ENCODE peak calls at places on chromosomes 7 and 10, in five cellular contexts. D is body of pancreas, R is heart right ventricle, J is BE2C, H is OCI-LY7. W is an unnamed sample.

GRCh38 chr7:208816-209215 is 16.4 kb downstream of the FAM20C start:
- DNase-seq in J (no peak), D (no peak), H (no peak), R (no peak), W (no peak)

GRCh38 chr10:48187126-48187525 is 87.4 kb downstream of the FRMPD2 start:
- DNase-seq in D (no peak), H (no peak), R (no peak), J (no peak), W (no peak)

GRCh38 chr7:156964971-156965370 is 15.5 kb downstream of the NOM1 start:
- DNase-seq in H (no peak), J (no peak), D (no peak), R (no peak), W (no peak)

GRCh38 chr7:121041516-121042148 is 53.1 kb downstream of the CPED1 start:
- DNase-seq in R (no peak), H (no peak), J (no peak), D (no peak), W (peak; percentile 65)

GRCh38 chr7:81616951-81617350 is 152.9 kb downstream of the HGF start:
- DNase-seq in R (no peak), D (no peak), H (no peak), J (no peak), W (no peak)

GRCh38 chr7:55223023-55223422 is 142.1 kb upstream of the LANCL2 start:
- DNase-seq in J (no peak), H (peak; percentile 12), R (no peak), D (no peak), W (no peak)

GRCh38 chr10:93573051-93573909 is 6.8 kb downstream of the FFAR4 start:
- DNase-seq in D (no peak), H (no peak), R (peak; percentile 34), J (no peak), W (no peak)

GRCh38 chr7:42549866-42550485 is 313.0 kb upstream of the GLI3 start:
- DNase-seq in R (no peak), J (no peak), H (no peak), D (no peak), W (no peak)

GRCh38 chr7:25752169-25752568 is 399.8 kb upstream of the NFE2L3 start:
- DNase-seq in R (no peak), J (no peak), H (no peak), D (no peak), W (no peak)

GRCh38 chr10:33801705-33802104 is 467.2 kb upstream of the NRP1 start:
- DNase-seq in D (no peak), J (no peak), R (no peak), H (no peak), W (no peak)

GRCh38 chr7:139094030-139094429 is 15.5 kb downstream of the ZC3HAV1 start:
- DNase-seq in H (no peak), R (no peak), D (no peak), J (no peak), W (no peak)

GRCh38 chr7:82506702-82507101 is 63.1 kb upstream of the CACNA2D1 start:
- DNase-seq in R (peak; percentile 20), H (no peak), J (peak; percentile 38), D (no peak), W (peak; percentile 42)

GRCh38 chr10:130054021-130054420 is 56.6 kb downstream of the C10orf143 start:
- DNase-seq in H (no peak), D (no peak), J (no peak), R (no peak), W (no peak)

GRCh38 chr10:79937256-79937635 is 11.7 kb downstream of the SFTPD start:
- DNase-seq in H (no peak), R (no peak), J (no peak), D (no peak), W (no peak)

DNA sequence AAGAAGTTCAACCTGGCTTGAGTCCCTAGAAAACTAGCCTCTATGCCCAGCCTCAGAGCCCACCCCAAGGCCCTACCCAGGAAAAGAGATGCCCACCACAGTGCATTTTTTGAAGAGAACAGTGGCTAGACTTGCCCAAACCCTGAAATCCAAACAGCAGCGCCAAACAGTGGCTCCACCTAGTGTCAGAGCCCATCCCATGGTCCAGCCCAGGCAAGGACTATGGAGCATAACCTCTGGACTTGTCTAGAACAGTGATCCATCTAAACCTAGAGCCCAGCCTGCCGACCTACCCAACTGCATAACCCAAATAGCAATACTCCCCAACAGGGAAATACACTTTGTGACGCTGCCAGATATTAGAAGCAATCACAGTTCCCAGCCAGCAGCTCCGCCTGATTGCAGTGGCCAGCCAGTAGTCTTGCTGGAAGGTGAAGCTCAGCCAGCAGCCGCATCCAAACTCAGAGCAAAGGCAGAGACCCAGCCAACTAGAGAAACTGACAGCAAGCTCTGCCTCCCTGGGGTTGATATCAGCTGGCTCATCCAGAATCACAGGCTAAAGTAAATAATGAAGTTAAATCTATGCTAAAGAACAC is 44.5 kb downstream of the HBP1 start:
- DNase-seq in H (no peak), J (no peak), R (peak; percentile 55), D (no peak), W (no peak)
- TF ChIP-seq CTCF in H (no peak), J (no peak), R (no peak), D (no peak), W (no peak)

GRCh38 chr7:136870799-136871487 is 2.5 kb downstream of the CHRM2 start:
- DNase-seq in J (peak; percentile 44), D (no peak), H (no peak), R (peak; percentile 42), W (no peak)
- H3K4me3 ChIP-seq in J (peak overlapping the region; percentile 74), D (no peak overlapping the region), H (no peak overlapping the region), R (peak overlapping the region; percentile 55), W (peak overlapping the region; percentile 71)

GRCh38 chr7:16695621-16696237 is 49.7 kb downstream of the BZW2 start:
- DNase-seq in D (peak; percentile 52), J (peak; percentile 38), H (peak; percentile 19), R (no peak), W (peak; percentile 73)
- TF ChIP-seq CTCF in D (peak; percentile 55), J (peak; percentile 61), H (peak; percentile 69), R (peak; percentile 33), W (peak; percentile 55)

DNA sequence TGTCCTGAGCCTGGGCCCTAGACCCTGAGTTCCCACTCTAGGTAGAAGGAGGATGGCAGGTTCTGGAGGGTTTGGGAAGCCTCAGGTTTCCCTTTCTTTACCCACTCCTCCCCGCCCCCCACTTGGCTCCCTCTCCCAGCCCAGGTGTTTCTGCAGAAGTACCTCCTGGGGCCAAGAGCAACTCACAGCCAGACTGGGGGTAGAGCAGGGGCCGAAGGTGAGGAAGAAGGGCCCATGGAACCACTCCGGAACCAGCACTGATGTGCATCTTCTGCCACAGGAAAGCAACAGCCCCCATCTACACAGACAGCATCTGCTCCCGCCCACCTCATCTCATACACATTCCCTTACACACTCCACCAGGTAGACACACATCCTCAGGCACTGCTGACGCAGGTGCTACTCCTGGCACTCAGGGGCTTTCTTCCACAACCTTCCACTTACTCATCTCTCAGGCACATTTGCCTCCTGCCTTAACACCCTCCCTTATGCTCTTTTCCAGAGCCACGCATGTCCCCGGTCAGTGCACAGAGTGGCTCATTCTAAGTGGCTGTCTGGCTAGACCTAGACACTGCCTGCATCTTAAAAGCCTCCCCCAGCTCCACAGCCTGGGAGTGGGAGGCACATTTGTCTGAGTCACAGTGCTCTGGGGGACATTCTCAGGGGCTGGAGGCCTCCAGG is 1.8 kb downstream of the EPHB6 start:
- DNase-seq in D (peak; percentile 51), J (no peak), H (no peak), R (no peak), W (no peak)
- H3K4me3 ChIP-seq in D (no peak overlapping the region), J (no peak overlapping the region), H (no peak overlapping the region), R (no peak overlapping the region), W (no peak overlapping the region)

GRCh38 chr10:122678266-122678665 is 21.4 kb downstream of the C10orf120 start:
- DNase-seq in R (no peak), H (no peak), D (no peak), J (no peak), W (no peak)

GRCh38 chr10:122673731-122674130 is 25.9 kb downstream of the C10orf120 start:
- DNase-seq in D (no peak), J (no peak), H (no peak), R (no peak), W (no peak)

GRCh38 chr10:122674781-122675180 is 24.9 kb downstream of the C10orf120 start:
- DNase-seq in D (peak; percentile 41), J (no peak), R (no peak), H (no peak), W (no peak)

GRCh38 chr10:122671355-122671754 is 28.3 kb downstream of the C10orf120 start:
- DNase-seq in J (no peak), R (no peak), H (no peak), D (no peak), W (no peak)

DNA sequence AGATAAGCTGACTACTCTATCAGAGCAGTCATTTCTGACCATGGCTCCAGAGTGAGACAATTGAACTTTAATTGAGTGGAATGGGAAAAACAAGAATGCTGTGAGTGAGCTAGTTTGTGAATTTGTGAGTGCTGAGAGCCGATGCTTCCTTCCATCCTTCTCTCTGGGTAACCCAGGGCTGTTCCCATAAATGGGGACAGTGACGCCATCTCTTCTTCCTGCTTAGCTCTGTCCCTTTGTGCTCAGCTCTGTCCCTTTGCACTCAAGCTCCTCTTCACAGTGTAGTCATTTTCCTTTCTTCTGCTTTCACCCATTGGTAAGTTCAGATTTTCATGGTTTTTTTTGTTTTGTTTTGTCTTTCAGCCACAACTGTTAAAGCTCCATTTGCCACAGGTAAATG is 24.4 kb downstream of the C10orf120 start:
- DNase-seq in J (no peak), H (no peak), D (no peak), R (no peak), W (no peak)
- TF ChIP-seq CTCF in J (no peak), H (no peak), D (no peak), R (no peak), W (no peak)

GRCh38 chr7:155533120-155533826 is 13.1 kb downstream of the CNPY1 start:
- DNase-seq in R (no peak), J (no peak), H (no peak), D (peak; percentile 32), W (no peak)
- H3K4me3 ChIP-seq in R (peak overlapping the region; percentile 7), J (peak overlapping the region; percentile 21), H (no peak overlapping the region), D (no peak overlapping the region), W (no peak overlapping the region)